ENCODE peak calls at places on chromosomes 2 and 18, in seven cellular contexts. G is activated CD4-positive, alpha-beta T cell treated with anti-CD3 and anti-CD28 coated beads, Interleukin-2, amount 50 U/mL, for 24 hours; R is NCI-H1105; O is cardiac fibroblast; I is stimulated activated CD4-positive, alpha-beta T cell treated with anti-CD3 and anti-CD28 coated beads, Interleukin-4, amount 100 ng/mL, for 4 hours; S is astrocyte of the spinal cord; B is RCC 7860. H is an unnamed sample.

GRCh38 chr2:25227576-25227975 is 59.2 kb upstream of the POMC start:
- DNase-seq in R (no peak), I (no peak), S (no peak), G (no peak), B (no peak), O (no peak), H (no peak)

GRCh38 chr2:20616341-20616871 is 34.5 kb downstream of the HS1BP3 start:
- DNase-seq in O (no peak), B (no peak), G (no peak), S (no peak), R (no peak), I (no peak), H (no peak)

GRCh38 chr2:171208648-171209047 is 48.0 kb upstream of the TLK1 start:
- DNase-seq in G (no peak), R (no peak), B (no peak), I (no peak), O (no peak), S (no peak), H (no peak)

GRCh38 chr18:73040247-73040646 is 172.5 kb upstream of the NETO1 start:
- DNase-seq in S (no peak), R (no peak), I (no peak), G (no peak), O (no peak), B (no peak), H (no peak)

GRCh38 chr2:218663901-218664300 is 4.4 kb downstream of the BCS1L start:
- DNase-seq in R (no peak), B (no peak), I (no peak), O (no peak), G (no peak), S (no peak), H (no peak)

GRCh38 chr2:104033399-104033798 is 820.5 kb upstream of the POU3F3 start:
- DNase-seq in B (no peak), G (no peak), R (no peak), I (no peak), O (no peak), S (peak), H (peak)

GRCh38 chr2:219515874-219516629 is 1.8 kb downstream of the ASIC4 start:
- DNase-seq in I (no peak), G (no peak), S (no peak), R (no peak), B (no peak), O (no peak), H (no peak)

GRCh38 chr18:79523738-79524180 is 128.0 kb downstream of the NFATC1 start:
- DNase-seq in I (peak), O (no peak), R (no peak), G (peak), S (no peak), B (no peak), H (no peak)

GRCh38 chr2:220959391-220959802 is 612.7 kb downstream of the EPHA4 start:
- DNase-seq in B (no peak), R (peak), O (peak), I (no peak), S (no peak), G (no peak), H (no peak)

GRCh38 chr18:7608798-7609197 is 41.7 kb downstream of the PTPRM start:
- DNase-seq in R (no peak), I (no peak), B (no peak), S (no peak), O (peak), G (no peak), H (no peak)

GRCh38 chr2:96636772-96637171 is 1.3 kb downstream of the KANSL3 start:
- DNase-seq in B (peak), G (no peak), O (no peak), I (no peak), S (no peak), R (no peak), H (no peak)

GRCh38 chr2:188291142-188291616 is 495 bp upstream of the GULP1 start:
- DNase-seq in S (peak), R (no peak), I (no peak), G (no peak), O (peak), B (no peak), H (no peak)

GRCh38 chr18:79465392-79465991 is 69.8 kb downstream of the NFATC1 start:
- DNase-seq in S (no peak), O (no peak), R (no peak), I (no peak), G (no peak), B (no peak), H (no peak)

GRCh38 chr2:118048396-118048795 is 34.5 kb upstream of the CCDC93 start:
- DNase-seq in I (no peak), S (no peak), G (no peak), R (no peak), B (no peak), O (no peak), H (no peak)

GRCh38 chr18:48663931-48664847 is 125.4 kb downstream of the CTIF start:
- DNase-seq in I (peak), G (peak), S (peak), R (no peak), B (no peak), O (peak), H (peak)

GRCh38 chr18:37698508-37699035 is 133.0 kb upstream of the CELF4 start:
- DNase-seq in I (no peak), O (no peak), G (no peak), R (no peak), S (no peak), B (no peak), H (no peak)

GRCh38 chr2:222745836-222746559 is 74.5 kb downstream of the MOGAT1 start:
- DNase-seq in I (no peak), O (no peak), B (no peak), S (no peak), G (no peak), R (no peak), H (no peak)

GRCh38 chr2:16425462-16426336 is 239.9 kb downstream of the CYRIA start:
- DNase-seq in G (no peak), B (no peak), O (no peak), R (peak), I (no peak), S (no peak), H (no peak)

GRCh38 chr2:203470371-203470770 is 64.7 kb downstream of the RAPH1 start:
- DNase-seq in O (peak), G (no peak), S (no peak), R (no peak), I (no peak), B (no peak), H (no peak)

GRCh38 chr2:151162185-151162584 is 99.5 kb downstream of the RBM43 start:
- DNase-seq in O (peak), R (peak), S (peak), B (no peak), G (no peak), I (no peak), H (peak)

GRCh38 chr2:217249490-217250451 is 389.9 kb upstream of the TNP1 start:
- DNase-seq in I (no peak), G (no peak), S (no peak), O (no peak), B (no peak), R (no peak), H (no peak)

GRCh38 chr2:168490916-168491605 is 35.0 kb downstream of the CERS6 start:
- DNase-seq in G (no peak), S (no peak), I (no peak), B (no peak), O (no peak), R (no peak), H (no peak)

GRCh38 chr2:133777607-133778006 is 209.3 kb upstream of the NCKAP5 start:
- DNase-seq in S (no peak), I (no peak), G (no peak), O (no peak), B (no peak), R (no peak), H (no peak)

GRCh38 chr2:100832885-100833284 is 12.9 kb downstream of the NPAS2 start:
- DNase-seq in I (no peak), S (peak), G (no peak), O (no peak), B (no peak), R (no peak), H (no peak)

GRCh38 chr2:3624059-3624794 is 29.3 kb downstream of the COLEC11 start:
- DNase-seq in G (no peak), S (no peak), O (no peak), B (no peak), I (no peak), R (no peak), H (no peak)

GRCh38 chr18:64474279-64474678 is 325.4 kb upstream of the LINC00305 start:
- DNase-seq in R (no peak), S (peak), B (no peak), G (no peak), O (no peak), I (no peak), H (no peak)

GRCh38 chr2:24559714-24560113 is 68.7 kb downstream of the NCOA1 start:
- DNase-seq in S (peak), I (no peak), R (no peak), G (no peak), B (no peak), O (peak), H (no peak)

GRCh38 chr2:201440182-201440581 is 11.1 kb downstream of the TRAK2 start:
- DNase-seq in O (no peak), I (no peak), G (no peak), R (peak), B (no peak), S (no peak), H (no peak)

GRCh38 chr2:144114761-144115160 is 405.2 kb downstream of the ZEB2 start:
- DNase-seq in G (no peak), I (no peak), S (no peak), R (no peak), B (no peak), O (no peak), H (no peak)

H was measured in NCI-H748 treated with DMSO at 0.1 percent for 48 hours.